ENCODE peak calls at places on chromosomes 1 and 21, in four cellular contexts. S is colonic mucosa, O is cardiac fibroblast, I is thoracic aorta. Y is an unnamed sample.

GRCh38 chr1:246587606-246588005 is 21.4 kb downstream of the CNST start:
- DNase-seq in I (no peak), S (no peak), O (peak), Y (peak)

GRCh38 chr1:169466259-169467230 is 19.2 kb downstream of the SLC19A2 start:
- DNase-seq in O (peak), S (no peak), I (no peak), Y (peak)

GRCh38 chr1:93588206-93588605 is 93.4 kb downstream of the BCAR3 start:
- DNase-seq in S (no peak), O (peak), I (no peak), Y (peak)

GRCh38 chr1:13469343-13469742 is 44.5 kb downstream of the LRRC38 start:
- DNase-seq in O (peak), S (no peak), I (no peak), Y (peak)

GRCh38 chr1:60160141-60160540 is 86.6 kb upstream of the C1orf87 start:
- DNase-seq in I (no peak), S (no peak), O (no peak), Y (no peak)

GRCh38 chr1:26900815-26901511 is 696 bp upstream of the GPATCH3 start:
- DNase-seq in S (no peak), I (no peak), O (no peak), Y (no peak)

GRCh38 chr1:209823143-209824041 is 4.4 kb upstream of the UTP25 start:
- DNase-seq in O (peak), S (no peak), I (no peak), Y (peak)

GRCh38 chr1:164659621-164660414 is 100.8 kb downstream of the PBX1 start:
- DNase-seq in O (no peak), S (peak), I (no peak), Y (no peak)

GRCh38 chr21:40146201-40146890 is 279.1 kb downstream of the PCP4 start:
- DNase-seq in O (no peak), I (no peak), S (no peak), Y (no peak)

GRCh38 chr1:234214129-234214910 is 158.9 kb upstream of the COA6 start:
- DNase-seq in I (no peak), S (no peak), O (no peak), Y (peak)

GRCh38 chr1:11602424-11602823 is 51.8 kb downstream of the FBXO2 start:
- DNase-seq in S (no peak), O (no peak), I (no peak), Y (no peak)

GRCh38 chr1:27752372-27752771 is 20.6 kb upstream of the STX12 start:
- DNase-seq in S (no peak), I (no peak), O (no peak), Y (no peak)

GRCh38 chr1:102099916-102100315 is 103.2 kb upstream of the OLFM3 start:
- DNase-seq in I (no peak), O (no peak), S (no peak), Y (no peak)

GRCh38 chr1:15937706-15938168 is 38.2 kb downstream of the ZBTB17 start:
- DNase-seq in I (no peak), S (no peak), O (peak), Y (peak)

GRCh38 chr1:82388679-82389078 is 587.9 kb downstream of the ADGRL2 start:
- DNase-seq in O (peak), S (no peak), I (no peak), Y (peak)

GRCh38 chr21:45336870-45337269 is 49.2 kb upstream of the POFUT2 start:
- DNase-seq in I (no peak), O (no peak), S (no peak), Y (peak)

GRCh38 chr1:60033066-60033465 is 40.5 kb downstream of the C1orf87 start:
- DNase-seq in I (no peak), O (no peak), S (no peak), Y (no peak)

GRCh38 chr1:107358611-107359342 is 217.9 kb downstream of the NTNG1 start:
- DNase-seq in O (no peak), I (no peak), S (no peak), Y (no peak)

GRCh38 chr1:175803413-175803812 is 60.0 kb upstream of the TNR start:
- DNase-seq in O (no peak), S (no peak), I (no peak), Y (no peak)

GRCh38 chr1:175812936-175813335 is 69.5 kb upstream of the TNR start:
- DNase-seq in S (no peak), O (no peak), I (no peak), Y (no peak)

GRCh38 chr1:175810305-175810704 is 66.9 kb upstream of the TNR start:
- DNase-seq in I (no peak), O (no peak), S (no peak), Y (no peak)

GRCh38 chr1:175804556-175804955 is 61.2 kb upstream of the TNR start:
- DNase-seq in O (no peak), I (no peak), S (no peak), Y (no peak)

GRCh38 chr1:175808573-175808972 is 65.2 kb upstream of the TNR start:
- DNase-seq in I (no peak), O (no peak), S (no peak), Y (no peak)
- TF ChIP-seq CTCF in I (peak), O (no peak), S (no peak), Y (no peak)

GRCh38 chr1:225572422-225572821 is 80.5 kb downstream of the ENAH start:
- DNase-seq in O (peak), I (no peak), S (no peak), Y (peak)

GRCh38 chr1:225565845-225566244 is 87.1 kb downstream of the ENAH start:
- DNase-seq in S (no peak), I (no peak), O (peak), Y (peak)

GRCh38 chr1:225573216-225573615 is 79.7 kb downstream of the ENAH start:
- DNase-seq in O (no peak), S (no peak), I (no peak), Y (no peak)

GRCh38 chr1:225567789-225568188 is 85.1 kb downstream of the ENAH start:
- DNase-seq in S (no peak), O (no peak), I (no peak), Y (peak)
- TF ChIP-seq CTCF in S (no peak), O (no peak), I (no peak), Y (peak)

GRCh38 chr1:213070399-213070798 is 19.4 kb downstream of the RPS6KC1 start:
- DNase-seq in O (peak), I (no peak), S (no peak), Y (peak)
- TF ChIP-seq CTCF in O (peak), I (no peak), S (no peak), Y (peak)

GRCh38 chr1:201156346-201156745 is 2.1 kb upstream of the TMEM9 start:
- DNase-seq in I (no peak), O (no peak), S (no peak), Y (no peak)

GRCh38 chr1:201154389-201155165 is at the start of gene TMEM9:
- DNase-seq in O (peak), I (peak), S (peak), Y (peak)

GRCh38 chr1:201156819-201157218 is 2.5 kb upstream of the TMEM9 start:
- DNase-seq in O (no peak), I (no peak), S (no peak), Y (no peak)

GRCh38 chr1:201155354-201155753 is 1.1 kb upstream of the TMEM9 start:
- DNase-seq in O (no peak), I (no peak), S (no peak), Y (no peak)

GRCh38 chr1:201153474-201154388 is 543 bp downstream of the TMEM9 start:
- DNase-seq in O (no peak), S (no peak), I (no peak), Y (no peak)
- TF ChIP-seq CTCF in O (no peak), S (no peak), I (no peak), Y (no peak)

GRCh38 chr1:57122031-57122430 is 156.2 kb upstream of the C8B start:
- DNase-seq in S (no peak), O (no peak), I (no peak), Y (peak)

GRCh38 chr1:57118948-57119637 is 153.3 kb upstream of the C8B start:
- DNase-seq in I (no peak), O (no peak), S (no peak), Y (no peak)

GRCh38 chr1:57127976-57128375 is 162.2 kb upstream of the C8B start:
- DNase-seq in O (no peak), I (no peak), S (no peak), Y (no peak)

GRCh38 chr1:57124170-57124569 is 158.4 kb upstream of the C8B start:
- DNase-seq in I (no peak), O (no peak), S (no peak), Y (no peak)

GRCh38 chr1:57124768-57125446 is 159.1 kb upstream of the C8B start:
- DNase-seq in S (no peak), I (no peak), O (peak), Y (no peak)
- TF ChIP-seq CTCF in S (no peak), I (no peak), O (no peak), Y (no peak)

GRCh38 chr21:37461494-37461893 is 94.9 kb downstream of the DYRK1A start:
- DNase-seq in O (peak), S (no peak), I (no peak), Y (peak)

GRCh38 chr21:37458669-37459276 is 92.2 kb downstream of the DYRK1A start:
- DNase-seq in S (no peak), I (no peak), O (no peak), Y (no peak)

GRCh38 chr21:37459575-37459974 is 93.0 kb downstream of the DYRK1A start:
- DNase-seq in I (no peak), O (peak), S (no peak), Y (peak)

GRCh38 chr21:37462087-37462861 is 95.7 kb downstream of the DYRK1A start:
- DNase-seq in S (no peak), I (no peak), O (no peak), Y (no peak)

DNA sequence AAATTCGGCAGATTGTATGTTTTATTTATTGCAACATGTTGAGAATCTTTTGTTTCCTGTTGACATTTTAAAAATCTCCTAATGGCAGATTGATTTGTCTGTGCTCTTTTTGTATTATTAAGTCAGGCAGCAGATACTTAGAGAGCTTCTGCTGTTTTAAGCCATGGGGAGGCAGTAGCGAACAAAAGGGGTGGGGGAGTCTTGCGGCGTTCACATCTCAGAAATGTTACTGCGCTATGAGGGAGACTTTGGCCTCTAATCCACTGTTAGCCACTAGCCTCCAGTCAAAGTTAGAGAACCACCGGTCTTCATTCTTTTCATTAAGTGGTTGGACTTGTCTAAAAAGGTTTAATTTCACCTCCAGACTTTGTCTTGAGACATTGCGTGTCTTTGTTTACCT is 93.6 kb downstream of the DYRK1A start:
- DNase-seq in S (no peak), O (no peak), I (no peak), Y (no peak)
- TF ChIP-seq CTCF in S (no peak), O (peak), I (no peak), Y (peak)

DNA sequence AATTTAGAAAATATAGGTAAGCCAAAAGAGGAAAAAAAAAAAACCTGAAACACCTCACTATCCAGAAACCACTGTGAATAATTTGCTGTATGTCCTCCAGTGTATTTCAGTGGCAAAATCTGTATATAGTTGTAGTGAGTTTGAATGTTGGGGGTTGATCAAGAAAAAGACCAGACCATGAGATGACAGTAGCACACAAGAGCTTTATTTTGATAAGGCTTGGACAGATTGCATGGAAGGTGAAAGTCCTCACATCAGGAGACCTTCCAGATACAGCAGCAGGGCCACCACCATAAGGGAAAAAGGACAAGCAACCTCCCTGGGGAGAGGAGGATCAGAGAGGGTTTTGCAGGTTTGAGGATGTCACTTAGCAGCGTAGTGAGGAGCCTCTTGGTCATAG is 16.2 kb upstream of the C1orf115 start:
- DNase-seq in I (no peak), S (no peak), O (no peak), Y (no peak)
- TF ChIP-seq CTCF in I (no peak), S (no peak), O (no peak), Y (no peak)

DNA sequence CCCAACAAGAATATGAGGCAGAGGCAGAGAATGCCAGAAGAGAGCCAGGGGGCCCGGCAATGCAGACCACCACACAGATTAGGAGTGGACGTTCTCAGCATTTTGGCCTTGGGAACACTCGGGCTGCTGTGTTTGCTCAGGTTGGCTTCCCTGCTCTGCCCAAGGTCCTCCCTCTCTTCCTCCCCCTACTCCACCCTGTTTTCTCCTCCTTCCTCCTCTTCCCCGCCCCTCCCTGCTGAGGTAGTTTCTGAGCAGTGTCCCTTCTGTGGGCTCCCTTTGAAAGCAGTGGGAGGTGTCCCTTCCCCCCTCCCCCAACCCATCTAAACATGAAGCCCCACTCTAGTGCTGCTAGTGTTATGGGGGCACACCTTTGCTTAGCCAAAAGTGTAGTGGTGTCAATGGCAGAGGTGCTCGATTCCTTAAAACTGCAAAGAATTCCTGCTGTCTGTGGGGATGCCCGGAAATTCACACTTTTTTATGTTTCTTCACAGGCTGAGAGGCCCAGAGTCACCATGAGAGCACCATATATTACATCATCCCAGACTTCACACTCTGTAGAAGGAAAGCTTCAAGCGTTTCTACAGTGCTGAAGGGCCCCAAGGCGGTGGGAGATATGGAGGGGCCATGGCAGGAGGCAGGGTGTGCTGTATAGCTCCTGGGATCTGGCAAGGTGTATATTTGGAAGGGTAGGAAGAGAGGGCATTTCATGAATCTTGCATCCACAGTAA is at the start of gene HHIPL2:
- DNase-seq in S (no peak), O (peak), I (no peak), Y (no peak)
- TF ChIP-seq CTCF in S (no peak), O (no peak), I (no peak), Y (no peak)

DNA sequence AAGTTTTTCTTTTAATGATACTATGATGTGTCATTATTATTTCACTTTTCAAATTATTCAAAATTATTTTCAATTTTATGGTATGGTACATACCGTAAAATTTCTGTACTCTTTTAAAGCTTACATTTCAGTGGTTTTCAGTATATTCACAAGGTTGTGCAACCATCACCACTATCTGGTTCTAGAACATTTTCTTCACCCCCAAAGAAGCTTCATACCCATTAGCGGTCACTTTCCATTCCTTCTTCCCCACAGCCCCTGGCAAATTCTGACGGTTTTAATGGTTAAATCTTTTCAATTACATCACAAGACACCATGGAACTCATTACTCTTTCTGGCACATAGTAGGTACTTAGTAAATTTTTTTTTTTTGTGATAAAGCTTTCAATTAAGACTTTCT is 22.8 kb upstream of the ATP5PO start:
- DNase-seq in O (no peak), I (no peak), S (no peak), Y (no peak)
- TF ChIP-seq CTCF in O (no peak), I (no peak), S (no peak), Y (no peak)

DNA sequence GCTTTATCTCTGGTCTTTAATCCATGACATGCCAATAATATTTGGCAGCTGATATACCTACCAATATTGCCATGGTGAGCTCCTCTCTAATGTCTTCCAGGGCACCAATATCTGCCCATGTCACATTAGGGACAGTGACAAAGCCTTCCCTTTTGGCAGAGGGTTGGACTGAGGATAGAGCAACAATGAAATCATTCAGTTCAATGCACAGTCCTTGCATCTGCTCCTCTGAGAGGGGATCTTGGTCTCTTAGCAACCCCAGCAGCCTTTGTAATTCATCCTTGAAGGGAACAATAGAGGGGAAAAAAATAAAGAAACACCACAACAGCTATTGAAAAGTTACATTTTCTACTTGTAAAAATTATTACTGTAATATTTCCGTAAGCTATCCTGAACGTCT is 42.3 kb downstream of the NVL start:
- DNase-seq in I (no peak), S (no peak), O (no peak), Y (no peak)
- TF ChIP-seq CTCF in I (no peak), S (no peak), O (no peak), Y (no peak)

Y was measured in choroid plexus epithelial cell.